ENCODE peak calls at places on chromosome 1, in eight cellular contexts. One of them, this sample, is unnamed.

GRCh38 chr1:205572426-205572825 is 59.4 kb downstream of the ELK4 start:
- DNase-seq in fibroblast of the aortic adventitia: no peak
- DNase-seq in GM13977: no peak
- DNase-seq in endothelial cell of umbilical vein: no peak
- DNase-seq in occipital lobe: no peak
- DNase-seq in glomerular endothelial cell: no peak
- DNase-seq in substantia nigra: no peak
- DNase-seq in CD4-positive, alpha-beta memory T cell: no peak
- DNase-seq in this sample: no peak

GRCh38 chr1:226373376-226373775 is 34.5 kb downstream of the PARP1 start:
- DNase-seq in glomerular endothelial cell: no peak
- DNase-seq in GM13977: no peak
- DNase-seq in fibroblast of the aortic adventitia: no peak
- DNase-seq in CD4-positive, alpha-beta memory T cell: no peak
- DNase-seq in occipital lobe: no peak
- DNase-seq in endothelial cell of umbilical vein: no peak
- DNase-seq in substantia nigra: no peak
- DNase-seq in this sample: no peak

GRCh38 chr1:245322673-245323072 is 167.9 kb downstream of the KIF26B start:
- DNase-seq in endothelial cell of umbilical vein: no peak
- DNase-seq in glomerular endothelial cell: no peak
- DNase-seq in CD4-positive, alpha-beta memory T cell: no peak
- DNase-seq in occipital lobe: no peak
- DNase-seq in GM13977: no peak
- DNase-seq in substantia nigra: no peak
- DNase-seq in fibroblast of the aortic adventitia: peak
- DNase-seq in this sample: no peak

GRCh38 chr1:170027760-170028159 is 46.7 kb downstream of the KIFAP3 start:
- DNase-seq in endothelial cell of umbilical vein: no peak
- DNase-seq in CD4-positive, alpha-beta memory T cell: no peak
- DNase-seq in glomerular endothelial cell: no peak
- DNase-seq in substantia nigra: no peak
- DNase-seq in fibroblast of the aortic adventitia: no peak
- DNase-seq in GM13977: no peak
- DNase-seq in occipital lobe: no peak
- DNase-seq in this sample: no peak

GRCh38 chr1:20187103-20187812 is 940 bp upstream of the PLA2G2C start:
- DNase-seq in substantia nigra: no peak
- DNase-seq in occipital lobe: peak
- DNase-seq in fibroblast of the aortic adventitia: no peak
- DNase-seq in endothelial cell of umbilical vein: no peak
- DNase-seq in GM13977: no peak
- DNase-seq in glomerular endothelial cell: no peak
- DNase-seq in CD4-positive, alpha-beta memory T cell: peak
- DNase-seq in this sample: no peak

GRCh38 chr1:972726-973458 is 6.6 kb downstream of the PLEKHN1 start:
- DNase-seq in GM13977: no peak
- DNase-seq in glomerular endothelial cell: no peak
- DNase-seq in endothelial cell of umbilical vein: no peak
- DNase-seq in occipital lobe: no peak
- DNase-seq in fibroblast of the aortic adventitia: no peak
- DNase-seq in substantia nigra: no peak
- DNase-seq in CD4-positive, alpha-beta memory T cell: no peak
- DNase-seq in this sample: no peak

GRCh38 chr1:73009311-73009710 is 727.0 kb upstream of the NEGR1 start:
- DNase-seq in occipital lobe: no peak
- DNase-seq in substantia nigra: no peak
- DNase-seq in endothelial cell of umbilical vein: no peak
- DNase-seq in glomerular endothelial cell: no peak
- DNase-seq in fibroblast of the aortic adventitia: no peak
- DNase-seq in GM13977: no peak
- DNase-seq in CD4-positive, alpha-beta memory T cell: no peak
- DNase-seq in this sample: no peak

GRCh38 chr1:234505774-234506114 is 26.8 kb upstream of the TARBP1 start:
- DNase-seq in fibroblast of the aortic adventitia: peak
- DNase-seq in CD4-positive, alpha-beta memory T cell: no peak
- DNase-seq in glomerular endothelial cell: no peak
- DNase-seq in endothelial cell of umbilical vein: no peak
- DNase-seq in GM13977: no peak
- DNase-seq in substantia nigra: no peak
- DNase-seq in occipital lobe: no peak
- DNase-seq in this sample: no peak

GRCh38 chr1:165143437-165144065 is 213.0 kb downstream of the LMX1A start:
- DNase-seq in endothelial cell of umbilical vein: no peak
- DNase-seq in GM13977: peak
- DNase-seq in occipital lobe: no peak
- DNase-seq in CD4-positive, alpha-beta memory T cell: no peak
- DNase-seq in glomerular endothelial cell: no peak
- DNase-seq in substantia nigra: no peak
- DNase-seq in fibroblast of the aortic adventitia: no peak
- DNase-seq in this sample: peak

GRCh38 chr1:216559359-216559758 is 136.1 kb upstream of the USH2A start:
- DNase-seq in GM13977: no peak
- DNase-seq in CD4-positive, alpha-beta memory T cell: no peak
- DNase-seq in glomerular endothelial cell: no peak
- DNase-seq in endothelial cell of umbilical vein: no peak
- DNase-seq in fibroblast of the aortic adventitia: no peak
- DNase-seq in occipital lobe: no peak
- DNase-seq in substantia nigra: no peak
- DNase-seq in this sample: no peak

GRCh38 chr1:38991638-38992449 is 768 bp downstream of the AKIRIN1 start:
- DNase-seq in occipital lobe: peak
- DNase-seq in CD4-positive, alpha-beta memory T cell: no peak
- DNase-seq in substantia nigra: peak
- DNase-seq in endothelial cell of umbilical vein: peak
- DNase-seq in fibroblast of the aortic adventitia: peak
- DNase-seq in GM13977: no peak
- DNase-seq in glomerular endothelial cell: no peak
- DNase-seq in this sample: no peak

GRCh38 chr1:72284084-72284397 is 1.7 kb upstream of the NEGR1 start:
- DNase-seq in CD4-positive, alpha-beta memory T cell: no peak
- DNase-seq in glomerular endothelial cell: no peak
- DNase-seq in substantia nigra: no peak
- DNase-seq in fibroblast of the aortic adventitia: no peak
- DNase-seq in endothelial cell of umbilical vein: no peak
- DNase-seq in occipital lobe: no peak
- DNase-seq in GM13977: no peak
- DNase-seq in this sample: no peak

GRCh38 chr1:183230403-183230802 is 44.3 kb downstream of the LAMC2 start:
- DNase-seq in CD4-positive, alpha-beta memory T cell: no peak
- DNase-seq in substantia nigra: no peak
- DNase-seq in fibroblast of the aortic adventitia: no peak
- DNase-seq in endothelial cell of umbilical vein: peak
- DNase-seq in occipital lobe: no peak
- DNase-seq in glomerular endothelial cell: no peak
- DNase-seq in GM13977: no peak
- DNase-seq in this sample: no peak

GRCh38 chr1:18972531-18972930 is 16.1 kb upstream of the IFFO2 start:
- DNase-seq in endothelial cell of umbilical vein: peak
- DNase-seq in CD4-positive, alpha-beta memory T cell: peak
- DNase-seq in occipital lobe: no peak
- DNase-seq in fibroblast of the aortic adventitia: peak
- DNase-seq in substantia nigra: no peak
- DNase-seq in GM13977: no peak
- DNase-seq in glomerular endothelial cell: no peak
- DNase-seq in this sample: no peak

This sample was measured in GM10248.